ENCODE peak calls at places on chromosome 22, in nine cellular contexts. N is naive thymus-derived CD8-positive, alpha-beta T cell; Q is cardiac fibroblast; L is PC-9; S is stimulated activated CD4-positive, alpha-beta T cell treated with anti-CD3 and anti-CD28 coated beads, TNF-alpha, amount 100 ng/mL, for 1 hour; X is epithelial cell of esophagus; Z is stimulated activated CD8-positive, alpha-beta memory T cell treated with anti-CD3 and anti-CD28 coated beads, Interleukin-15, amount 100 ng/mL, for 4 hours; T is T-helper 1 cell; P is IMR-90. M is an unnamed sample.

GRCh38 chr22:26322179-26322905 is 106.7 kb upstream of the ASPHD2 start:
- DNase-seq in T (no peak), N (no peak), P (peak; percentile 77), S (no peak), L (peak; percentile 43), Q (peak; percentile 23), X (peak; percentile 94), Z (no peak), M (no peak)

GRCh38 chr22:23767673-23768548 is at the start of gene CHCHD10:
- DNase-seq in L (peak; percentile 73), P (peak; percentile 50), T (peak; percentile 75), Q (peak; percentile 79), X (peak; percentile 67), Z (peak; percentile 52), S (peak; percentile 70), N (peak; percentile 75), M (peak; percentile 89)

GRCh38 chr22:44286673-44287072 is 26.1 kb downstream of the SHISAL1 start:
- DNase-seq in S (no peak), P (no peak), N (no peak), X (no peak), Q (no peak), T (no peak), L (no peak), Z (no peak), M (no peak)

GRCh38 chr22:37233751-37234631 is 10.1 kb downstream of the RAC2 start:
- DNase-seq in Z (no peak), Q (peak; percentile 15), X (peak; percentile 19), S (no peak), L (no peak), P (no peak), T (no peak), N (no peak), M (no peak)

GRCh38 chr22:46081036-46081830 is 69.1 kb upstream of the PPARA start:
- DNase-seq in X (no peak), Z (no peak), L (no peak), N (no peak), S (no peak), P (no peak), Q (no peak), T (no peak), M (peak; percentile 49)

GRCh38 chr22:44811141-44811540 is 58.8 kb downstream of the ARHGAP8 start:
- DNase-seq in Z (no peak), Q (no peak), X (no peak), N (no peak), S (no peak), P (no peak), T (no peak), L (no peak), M (no peak)

GRCh38 chr22:27782065-27782464 is 19.5 kb downstream of the MN1 start:
- DNase-seq in P (no peak), S (no peak), L (no peak), X (no peak), Z (no peak), Q (no peak), T (no peak), N (no peak), M (no peak)

GRCh38 chr22:25334091-25334490 is 114.7 kb downstream of the CRYBB2 start:
- DNase-seq in T (peak; percentile 57), P (peak; percentile 16), N (peak; percentile 16), S (peak; percentile 18), Q (peak; percentile 21), L (no peak), X (peak; percentile 33), Z (no peak), M (peak; percentile 57)

GRCh38 chr22:37526376-37526775 is 7.2 kb upstream of the CARD10 start:
- DNase-seq in Z (no peak), P (no peak), X (peak; percentile 98), Q (peak; percentile 60), L (peak; percentile 51), S (no peak), N (no peak), T (no peak), M (peak; percentile 65)

GRCh38 chr22:42064629-42065028 is 6.0 kb downstream of the NAGA start:
- DNase-seq in Z (no peak), T (no peak), N (no peak), P (no peak), X (no peak), S (no peak), L (no peak), Q (no peak), M (no peak)

GRCh38 chr22:46756097-46756496 is 6.4 kb upstream of the TBC1D22A start:
- DNase-seq in T (no peak), P (no peak), N (no peak), Z (no peak), Q (no peak), X (no peak), L (no peak), S (no peak), M (no peak)

GRCh38 chr22:24681236-24681635 is 78.2 kb downstream of the GGT1 start:
- DNase-seq in T (no peak), P (peak; percentile 93), X (no peak), Z (no peak), L (no peak), S (no peak), N (no peak), Q (peak; percentile 37), M (no peak)

GRCh38 chr22:45453764-45454163 is 40.3 kb downstream of the RIBC2 start:
- DNase-seq in N (no peak), Z (no peak), P (no peak), S (no peak), Q (no peak), X (no peak), L (no peak), T (no peak), M (no peak)

GRCh38 chr22:45671783-45672563 is at the start of gene ATXN10:
- DNase-seq in T (peak; percentile 73), S (peak; percentile 71), L (peak; percentile 58), Q (peak; percentile 77), Z (peak; percentile 51), X (peak; percentile 71), N (peak; percentile 71), P (peak; percentile 65), M (peak; percentile 71)

GRCh38 chr22:20546541-20546950 is 39.1 kb downstream of the MED15 start:
- DNase-seq in L (no peak), T (no peak), X (no peak), Z (no peak), S (no peak), N (no peak), P (no peak), Q (no peak), M (no peak)

GRCh38 chr22:35334010-35334409 is 34.3 kb downstream of the TOM1 start:
- DNase-seq in P (no peak), X (no peak), Q (no peak), S (no peak), T (no peak), N (no peak), L (no peak), Z (no peak), M (no peak)

GRCh38 chr22:44697423-44698179 is 4.4 kb upstream of the PRR5 start:
- DNase-seq in P (peak; percentile 65), T (peak; percentile 69), Z (peak; percentile 67), N (peak; percentile 82), Q (peak; percentile 78), S (peak; percentile 85), L (peak; percentile 83), X (peak; percentile 72), M (peak; percentile 70)

GRCh38 chr22:46762238-46763050 is at the start of gene TBC1D22A:
- DNase-seq in N (peak; percentile 95), S (peak; percentile 94), Q (peak; percentile 95), Z (peak; percentile 86), T (peak; percentile 95), X (peak; percentile 96), P (peak; percentile 92), L (peak; percentile 90), M (peak; percentile 96)

GRCh38 chr22:50702261-50702671 is 29.6 kb downstream of the SHANK3 start:
- DNase-seq in S (no peak), T (peak; percentile 12), P (no peak), X (no peak), N (no peak), Z (no peak), L (no peak), Q (no peak), M (no peak)

GRCh38 chr22:46582281-46582811 is 37.8 kb upstream of the GRAMD4 start:
- DNase-seq in S (no peak), Q (no peak), N (no peak), L (no peak), P (no peak), Z (no peak), X (no peak), T (no peak), M (no peak)